ENCODE peak calls at places on chromosomes 7 and 10, in eight cellular contexts. K is iris pigment epithelial cell; Y is T follicular helper cell; S is cerebellar nuclear complex; H is effector CD4-positive, alpha-beta T cell; X is neural crest cell; M is choroid plexus epithelial cell; W is dermis microvascular lymphatic vessel endothelial cell. I is an unnamed sample.

GRCh38 chr7:4962872-4963775 is 4.1 kb upstream of the MMD2 start:
- DNase-seq in M (no peak), X (no peak), H (no peak), W (no peak), K (no peak), Y (no peak), S (no peak), I (no peak)

GRCh38 chr10:127715782-127716378 is 21.1 kb upstream of the FOXI2 start:
- DNase-seq in M (peak), W (peak), X (no peak), S (no peak), Y (no peak), H (no peak), K (no peak), I (no peak)

GRCh38 chr7:26052721-26053120 is 99.3 kb upstream of the NFE2L3 start:
- DNase-seq in K (peak), X (no peak), H (no peak), Y (no peak), W (no peak), S (no peak), M (peak), I (no peak)

GRCh38 chr10:93206652-93207051 is 133.0 kb downstream of the CYP26A1 start:
- DNase-seq in K (no peak), Y (no peak), W (no peak), H (no peak), M (no peak), S (no peak), X (no peak), I (peak)

GRCh38 chr10:91156196-91156595 is 64.3 kb upstream of the PCGF5 start:
- DNase-seq in H (no peak), S (no peak), X (no peak), Y (no peak), K (no peak), W (no peak), M (no peak), I (no peak)

GRCh38 chr7:130961128-130961601 is 227.2 kb upstream of the KLF14 start:
- DNase-seq in S (no peak), Y (peak), K (peak), W (no peak), X (no peak), H (peak), M (peak), I (no peak)

GRCh38 chr10:33661580-33662269 is 327.3 kb upstream of the NRP1 start:
- DNase-seq in W (peak), S (no peak), Y (no peak), M (peak), K (peak), X (peak), H (no peak), I (no peak)

GRCh38 chr7:81175291-81175942 is 256.6 kb upstream of the SEMA3C start:
- DNase-seq in H (no peak), M (no peak), S (no peak), K (no peak), Y (no peak), X (no peak), W (no peak), I (no peak)

GRCh38 chr10:71644307-71645180 is 75.0 kb downstream of the C10orf105 start:
- DNase-seq in S (no peak), H (no peak), K (no peak), X (no peak), Y (no peak), M (no peak), W (no peak), I (no peak)

GRCh38 chr10:33217854-33218253 is 116.6 kb downstream of the NRP1 start:
- DNase-seq in M (no peak), Y (no peak), H (no peak), K (peak), S (no peak), X (no peak), W (peak), I (no peak)

GRCh38 chr10:88537337-88537736 is 45.8 kb downstream of the RNLS start:
- DNase-seq in K (no peak), M (peak), W (no peak), H (no peak), X (no peak), Y (no peak), S (no peak), I (no peak)

GRCh38 chr10:132708441-132708840 is 77.5 kb downstream of the NKX6-2 start:
- DNase-seq in S (no peak), X (no peak), H (no peak), Y (no peak), W (no peak), M (no peak), K (no peak), I (no peak)

GRCh38 chr7:97442-97841 is 94.9 kb upstream of the FAM20C start:
- DNase-seq in Y (no peak), M (no peak), K (no peak), H (no peak), S (no peak), W (no peak), X (no peak), I (no peak)

GRCh38 chr7:95687759-95688343 is 84.5 kb upstream of the DYNC1I1 start:
- DNase-seq in X (peak), S (no peak), Y (no peak), K (peak), H (no peak), W (peak), M (peak), I (peak)

GRCh38 chr10:43262043-43262901 is 4.6 kb downstream of the RASGEF1A start:
- DNase-seq in H (no peak), Y (no peak), S (no peak), K (no peak), W (no peak), X (peak), M (no peak), I (no peak)

GRCh38 chr10:98269435-98269912 is 1.5 kb upstream of the LOXL4 start:
- DNase-seq in X (no peak), Y (no peak), W (peak), M (peak), H (no peak), K (peak), S (no peak), I (no peak)

GRCh38 chr7:116543664-116544063 is 18.8 kb downstream of the CAV1 start:
- DNase-seq in H (no peak), W (peak), K (peak), M (peak), S (no peak), X (no peak), Y (no peak), I (no peak)

GRCh38 chr7:157355784-157356511 is 19.1 kb downstream of the DNAJB6 start:
- DNase-seq in K (peak), S (peak), W (no peak), H (no peak), X (no peak), M (peak), Y (no peak), I (no peak)

GRCh38 chr10:132142396-132143161 is 44.2 kb upstream of the DPYSL4 start:
- DNase-seq in Y (peak), W (peak), S (peak), H (peak), K (peak), X (peak), M (peak), I (peak)

GRCh38 chr10:131682271-131682962 is 218.4 kb upstream of the PPP2R2D start:
- DNase-seq in S (no peak), X (no peak), W (no peak), H (no peak), Y (no peak), K (no peak), M (no peak), I (no peak)

GRCh38 chr7:98212532-98213041 is 1.3 kb downstream of the BHLHA15 start:
- DNase-seq in M (no peak), K (no peak), X (no peak), S (no peak), W (no peak), Y (no peak), H (no peak), I (no peak)

I was measured in HuH-7.